ENCODE peak calls at places on chromosomes 4 and X, in seven cellular contexts. One of them, this sample, is unnamed.

GRCh38 chr4:88144866-88145300 is 13.6 kb downstream of the ABCG2 start:
- DNase-seq in neural crest cell: no peak
- DNase-seq in KBM-7: no peak
- DNase-seq in hippocampal formation: no peak
- DNase-seq in mesendoderm: peak; percentile 52
- DNase-seq in NCI-H1436: no peak
- DNase-seq in fibroblast of pulmonary artery: no peak
- DNase-seq in this sample: no peak

GRCh38 chr4:139763668-139764067 is 98.0 kb downstream of the MGST2 start:
- DNase-seq in NCI-H1436: no peak
- DNase-seq in mesendoderm: no peak
- DNase-seq in neural crest cell: no peak
- DNase-seq in hippocampal formation: peak; percentile 11
- DNase-seq in KBM-7: peak; percentile 79
- DNase-seq in fibroblast of pulmonary artery: peak; percentile 23
- DNase-seq in this sample: no peak

GRCh38 chrX:50168305-50168704 is 32.5 kb downstream of the AKAP4 start:
- DNase-seq in fibroblast of pulmonary artery: peak; percentile 0
- DNase-seq in KBM-7: no peak
- DNase-seq in mesendoderm: no peak
- DNase-seq in NCI-H1436: no peak
- DNase-seq in hippocampal formation: no peak
- DNase-seq in neural crest cell: no peak
- DNase-seq in this sample: no peak

GRCh38 chr4:1765409-1766335 is 27.4 kb upstream of the FGFR3 start:
- DNase-seq in fibroblast of pulmonary artery: no peak
- DNase-seq in mesendoderm: peak; percentile 46
- DNase-seq in KBM-7: no peak
- DNase-seq in hippocampal formation: no peak
- DNase-seq in neural crest cell: no peak
- DNase-seq in NCI-H1436: no peak
- DNase-seq in this sample: no peak

GRCh38 chrX:9845574-9845948 is 59.3 kb downstream of the SHROOM2 start:
- DNase-seq in neural crest cell: no peak
- DNase-seq in fibroblast of pulmonary artery: peak; percentile 75
- DNase-seq in KBM-7: no peak
- DNase-seq in mesendoderm: no peak
- DNase-seq in NCI-H1436: no peak
- DNase-seq in hippocampal formation: no peak
- DNase-seq in this sample: no peak

GRCh38 chr4:157220026-157220881 is at the start of gene GRIA2:
- DNase-seq in neural crest cell: peak; percentile 85
- DNase-seq in fibroblast of pulmonary artery: peak; percentile 66
- DNase-seq in hippocampal formation: peak; percentile 77
- DNase-seq in NCI-H1436: no peak
- DNase-seq in mesendoderm: peak; percentile 82
- DNase-seq in KBM-7: peak; percentile 78
- DNase-seq in this sample: peak; percentile 45

GRCh38 chrX:120365320-120365719 is 3.4 kb downstream of the ATP1B4 start:
- DNase-seq in hippocampal formation: no peak
- DNase-seq in neural crest cell: no peak
- DNase-seq in fibroblast of pulmonary artery: peak; percentile 11
- DNase-seq in KBM-7: peak; percentile 60
- DNase-seq in NCI-H1436: peak; percentile 81
- DNase-seq in mesendoderm: peak; percentile 29
- DNase-seq in this sample: peak; percentile 11

GRCh38 chrX:40368611-40369061 is 212.1 kb upstream of the ATP6AP2 start:
- DNase-seq in KBM-7: no peak
- DNase-seq in fibroblast of pulmonary artery: no peak
- DNase-seq in hippocampal formation: no peak
- DNase-seq in NCI-H1436: no peak
- DNase-seq in neural crest cell: no peak
- DNase-seq in mesendoderm: peak; percentile 5
- DNase-seq in this sample: no peak

GRCh38 chr4:138751290-138751689 is 264.3 kb upstream of the NOCT start:
- DNase-seq in neural crest cell: no peak
- DNase-seq in NCI-H1436: no peak
- DNase-seq in hippocampal formation: no peak
- DNase-seq in KBM-7: no peak
- DNase-seq in fibroblast of pulmonary artery: peak; percentile 8
- DNase-seq in mesendoderm: no peak
- DNase-seq in this sample: no peak

GRCh38 chr4:71553605-71554004 is 214.8 kb downstream of the SLC4A4 start:
- DNase-seq in fibroblast of pulmonary artery: peak; percentile 56
- DNase-seq in hippocampal formation: peak; percentile 40
- DNase-seq in neural crest cell: no peak
- DNase-seq in mesendoderm: peak; percentile 38
- DNase-seq in KBM-7: peak; percentile 11
- DNase-seq in NCI-H1436: no peak
- DNase-seq in this sample: no peak

GRCh38 chr4:3821580-3822229 is 55.5 kb downstream of the ADRA2C start:
- DNase-seq in neural crest cell: no peak
- DNase-seq in NCI-H1436: no peak
- DNase-seq in fibroblast of pulmonary artery: no peak
- DNase-seq in KBM-7: no peak
- DNase-seq in hippocampal formation: no peak
- DNase-seq in mesendoderm: no peak
- DNase-seq in this sample: no peak

GRCh38 chr4:82677327-82677726 is 115.5 kb upstream of the TMEM150C start:
- DNase-seq in hippocampal formation: peak; percentile 48
- DNase-seq in fibroblast of pulmonary artery: no peak
- DNase-seq in mesendoderm: no peak
- DNase-seq in KBM-7: no peak
- DNase-seq in NCI-H1436: no peak
- DNase-seq in neural crest cell: no peak
- DNase-seq in this sample: no peak

GRCh38 chr4:114052227-114052626 is 72.8 kb upstream of the ARSJ start:
- DNase-seq in fibroblast of pulmonary artery: no peak
- DNase-seq in mesendoderm: no peak
- DNase-seq in NCI-H1436: peak; percentile 65
- DNase-seq in hippocampal formation: no peak
- DNase-seq in KBM-7: no peak
- DNase-seq in neural crest cell: no peak
- DNase-seq in this sample: no peak

GRCh38 chr4:42671431-42672194 is 14.7 kb upstream of the ATP8A1 start:
- DNase-seq in NCI-H1436: no peak
- DNase-seq in fibroblast of pulmonary artery: no peak
- DNase-seq in neural crest cell: no peak
- DNase-seq in mesendoderm: peak; percentile 42
- DNase-seq in KBM-7: peak; percentile 38
- DNase-seq in hippocampal formation: no peak
- DNase-seq in this sample: no peak

GRCh38 chrX:153966283-153966688 is 5.3 kb downstream of the HCFC1 start:
- DNase-seq in NCI-H1436: no peak
- DNase-seq in mesendoderm: no peak
- DNase-seq in KBM-7: no peak
- DNase-seq in hippocampal formation: no peak
- DNase-seq in neural crest cell: no peak
- DNase-seq in fibroblast of pulmonary artery: no peak
- DNase-seq in this sample: no peak

GRCh38 chr4:106344324-106344970 is 24.1 kb downstream of the GIMD1 start:
- DNase-seq in KBM-7: no peak
- DNase-seq in NCI-H1436: no peak
- DNase-seq in neural crest cell: no peak
- DNase-seq in mesendoderm: no peak
- DNase-seq in fibroblast of pulmonary artery: peak; percentile 50
- DNase-seq in hippocampal formation: no peak
- DNase-seq in this sample: no peak

GRCh38 chr4:3115637-3116300 is 41.3 kb downstream of the HTT start:
- DNase-seq in mesendoderm: no peak
- DNase-seq in hippocampal formation: no peak
- DNase-seq in NCI-H1436: no peak
- DNase-seq in fibroblast of pulmonary artery: peak; percentile 9
- DNase-seq in KBM-7: no peak
- DNase-seq in neural crest cell: no peak
- DNase-seq in this sample: no peak

GRCh38 chr4:107380836-107381438 is 339.1 kb downstream of the PAPSS1 start:
- DNase-seq in neural crest cell: no peak
- DNase-seq in fibroblast of pulmonary artery: no peak
- DNase-seq in NCI-H1436: no peak
- DNase-seq in KBM-7: no peak
- DNase-seq in mesendoderm: no peak
- DNase-seq in hippocampal formation: no peak
- DNase-seq in this sample: no peak

GRCh38 chr4:94690851-94691254 is 66.9 kb upstream of the BMPR1B start:
- DNase-seq in NCI-H1436: no peak
- DNase-seq in fibroblast of pulmonary artery: peak; percentile 24
- DNase-seq in mesendoderm: peak; percentile 34
- DNase-seq in KBM-7: no peak
- DNase-seq in hippocampal formation: no peak
- DNase-seq in neural crest cell: no peak
- DNase-seq in this sample: no peak

GRCh38 chr4:151226004-151226932 is 50.7 kb upstream of the PRSS48 start:
- DNase-seq in neural crest cell: no peak
- DNase-seq in hippocampal formation: peak; percentile 82
- DNase-seq in fibroblast of pulmonary artery: peak; percentile 88
- DNase-seq in KBM-7: no peak
- DNase-seq in mesendoderm: peak; percentile 22
- DNase-seq in NCI-H1436: no peak
- DNase-seq in this sample: no peak

GRCh38 chrX:94961730-94962129 is 1287.7 kb downstream of the FAM133A start:
- DNase-seq in fibroblast of pulmonary artery: no peak
- DNase-seq in neural crest cell: no peak
- DNase-seq in KBM-7: no peak
- DNase-seq in mesendoderm: peak; percentile 10
- DNase-seq in NCI-H1436: peak; percentile 28
- DNase-seq in hippocampal formation: no peak
- DNase-seq in this sample: no peak

GRCh38 chrX:17376381-17377046 is 1.5 kb downstream of the NHS start:
- DNase-seq in KBM-7: no peak
- DNase-seq in fibroblast of pulmonary artery: no peak
- DNase-seq in neural crest cell: no peak
- DNase-seq in hippocampal formation: no peak
- DNase-seq in NCI-H1436: no peak
- DNase-seq in mesendoderm: peak; percentile 47
- DNase-seq in this sample: no peak

GRCh38 chr4:3450643-3451042 is 8.9 kb downstream of the HGFAC start:
- DNase-seq in NCI-H1436: no peak
- DNase-seq in fibroblast of pulmonary artery: no peak
- DNase-seq in mesendoderm: no peak
- DNase-seq in neural crest cell: no peak
- DNase-seq in KBM-7: no peak
- DNase-seq in hippocampal formation: no peak
- DNase-seq in this sample: no peak

GRCh38 chrX:103533428-103534216 is 14.3 kb upstream of the RAB40A start:
- DNase-seq in fibroblast of pulmonary artery: peak; percentile 83
- DNase-seq in mesendoderm: peak; percentile 61
- DNase-seq in KBM-7: peak; percentile 86
- DNase-seq in hippocampal formation: peak; percentile 52
- DNase-seq in NCI-H1436: peak; percentile 31
- DNase-seq in neural crest cell: peak; percentile 85
- DNase-seq in this sample: peak; percentile 23

GRCh38 chrX:40947276-40947675 is 138.0 kb upstream of the USP9X start:
- DNase-seq in NCI-H1436: no peak
- DNase-seq in hippocampal formation: no peak
- DNase-seq in neural crest cell: no peak
- DNase-seq in mesendoderm: no peak
- DNase-seq in fibroblast of pulmonary artery: peak; percentile 71
- DNase-seq in KBM-7: no peak
- DNase-seq in this sample: no peak

GRCh38 chr4:10336471-10336870 is 120.8 kb downstream of the ZNF518B start:
- DNase-seq in neural crest cell: no peak
- DNase-seq in mesendoderm: peak; percentile 34
- DNase-seq in fibroblast of pulmonary artery: peak; percentile 22
- DNase-seq in hippocampal formation: no peak
- DNase-seq in KBM-7: no peak
- DNase-seq in NCI-H1436: no peak
- DNase-seq in this sample: no peak

GRCh38 chr4:53852343-53852742 is 212.1 kb downstream of the CHIC2 start:
- DNase-seq in KBM-7: no peak
- DNase-seq in neural crest cell: no peak
- DNase-seq in mesendoderm: no peak
- DNase-seq in NCI-H1436: no peak
- DNase-seq in hippocampal formation: no peak
- DNase-seq in fibroblast of pulmonary artery: no peak
- DNase-seq in this sample: no peak

GRCh38 chrX:101407748-101408529 is at the start of the genes GLA and HNRNPH2:
- DNase-seq in NCI-H1436: peak; percentile 99
- DNase-seq in KBM-7: peak; percentile 100
- DNase-seq in fibroblast of pulmonary artery: peak; percentile 99
- DNase-seq in neural crest cell: peak; percentile 73
- DNase-seq in mesendoderm: peak; percentile 99
- DNase-seq in hippocampal formation: peak; percentile 89
- DNase-seq in this sample: peak; percentile 80

GRCh38 chr4:10077492-10078335 is 38.9 kb downstream of the WDR1 start:
- DNase-seq in neural crest cell: no peak
- DNase-seq in fibroblast of pulmonary artery: no peak
- DNase-seq in mesendoderm: no peak
- DNase-seq in KBM-7: no peak
- DNase-seq in hippocampal formation: no peak
- DNase-seq in NCI-H1436: no peak
- DNase-seq in this sample: no peak

GRCh38 chrX:31279359-31279758 is 207.5 kb upstream of the FTHL17 start:
- DNase-seq in NCI-H1436: no peak
- DNase-seq in hippocampal formation: no peak
- DNase-seq in fibroblast of pulmonary artery: peak; percentile 45
- DNase-seq in KBM-7: peak; percentile 21
- DNase-seq in mesendoderm: peak; percentile 58
- DNase-seq in neural crest cell: no peak
- DNase-seq in this sample: no peak

GRCh38 chr4:15325987-15326386 is 101.8 kb upstream of the C1QTNF7 start:
- DNase-seq in neural crest cell: no peak
- DNase-seq in KBM-7: no peak
- DNase-seq in mesendoderm: no peak
- DNase-seq in NCI-H1436: no peak
- DNase-seq in fibroblast of pulmonary artery: no peak
- DNase-seq in hippocampal formation: no peak
- DNase-seq in this sample: no peak

GRCh38 chrX:9534686-9535085 is 69.8 kb downstream of the TBL1X start:
- DNase-seq in KBM-7: no peak
- DNase-seq in mesendoderm: no peak
- DNase-seq in neural crest cell: no peak
- DNase-seq in fibroblast of pulmonary artery: peak; percentile 75
- DNase-seq in hippocampal formation: peak; percentile 40
- DNase-seq in NCI-H1436: no peak
- DNase-seq in this sample: no peak

GRCh38 chr4:7381221-7381889 is 53.4 kb downstream of the PSAPL1 start:
- DNase-seq in mesendoderm: no peak
- DNase-seq in fibroblast of pulmonary artery: no peak
- DNase-seq in NCI-H1436: no peak
- DNase-seq in KBM-7: no peak
- DNase-seq in neural crest cell: no peak
- DNase-seq in hippocampal formation: no peak
- DNase-seq in this sample: no peak